ENCODE peak calls at places on chromosomes 7 and 10, in eight cellular contexts. W is activated effector memory CD4-positive, alpha-beta T cell treated with anti-CD3 and anti-CD28 coated beads, Interleukin-2, amount 50 U/mL, for 16 hours; D is NCI-H1105; A is GM04503; Y is MCF 10A; F is T-helper 2 cell; G is posterior vena cava; Q is cardiac fibroblast. L is an unnamed sample.

GRCh38 chr10:3046941-3047621 is 20.3 kb upstream of the PFKP start:
- DNase-seq in Y (no peak), G (no peak), F (no peak), D (no peak), Q (peak; percentile 19), W (no peak), A (no peak), L (no peak)

GRCh38 chr10:64518456-64518855 is 997.3 kb downstream of the REEP3 start:
- DNase-seq in Q (no peak), A (no peak), Y (no peak), D (no peak), G (no peak), F (no peak), W (no peak), L (no peak)

GRCh38 chr10:49153971-49154370 is 20.1 kb upstream of the FAM170B start:
- DNase-seq in W (no peak), G (no peak), Q (peak; percentile 37), F (no peak), A (no peak), Y (no peak), D (no peak), L (no peak)

GRCh38 chr7:28272461-28272877 is 91.9 kb upstream of the JAZF1 start:
- DNase-seq in Y (peak; percentile 30), W (peak; percentile 69), D (no peak), A (peak; percentile 11), F (no peak), Q (peak; percentile 72), G (no peak), L (peak; percentile 17)

GRCh38 chr7:145339319-145339718 is 503.5 kb upstream of the TPK1 start:
- DNase-seq in D (no peak), W (no peak), Q (no peak), A (no peak), G (no peak), F (no peak), Y (no peak), L (no peak)

GRCh38 chr7:51244053-51244452 is 72.6 kb downstream of the COBL start:
- DNase-seq in W (no peak), G (no peak), D (no peak), Y (no peak), F (no peak), A (no peak), Q (no peak), L (no peak)

GRCh38 chr7:23520582-23520981 is 11.2 kb downstream of the TRA2A start:
- DNase-seq in W (no peak), F (no peak), G (no peak), A (no peak), Q (no peak), D (no peak), Y (no peak), L (no peak)

GRCh38 chr7:6168469-6168868 is 104.0 kb downstream of the CYTH3 start:
- DNase-seq in A (no peak), F (no peak), Y (no peak), W (peak; percentile 55), D (no peak), Q (no peak), G (no peak), L (no peak)

GRCh38 chr10:123459371-123460224 is 206.6 kb upstream of the GPR26 start:
- DNase-seq in W (no peak), A (no peak), G (no peak), D (peak; percentile 18), Q (no peak), Y (no peak), F (no peak), L (no peak)

GRCh38 chr7:34066968-34067367 is 161.6 kb downstream of the BMPER start:
- DNase-seq in A (no peak), Y (peak; percentile 43), W (no peak), G (no peak), F (no peak), D (peak; percentile 33), Q (no peak), L (peak; percentile 19)

GRCh38 chr10:99658622-99659030 is 683 bp upstream of the ENTPD7 start:
- DNase-seq in A (no peak), G (peak; percentile 91), D (no peak), Y (no peak), F (peak; percentile 5), W (peak; percentile 85), Q (peak; percentile 51), L (no peak)

GRCh38 chr10:129863231-129863663 is 100.8 kb downstream of the EBF3 start:
- DNase-seq in Y (no peak), F (no peak), D (no peak), A (no peak), Q (no peak), W (no peak), G (no peak), L (no peak)

GRCh38 chr10:29083096-29083495 is 205.8 kb upstream of the LYZL1 start:
- DNase-seq in Y (no peak), F (no peak), D (no peak), Q (no peak), W (no peak), A (no peak), G (no peak), L (no peak)

GRCh38 chr10:132329565-132330485 is 2.2 kb upstream of the LRRC27 start:
- DNase-seq in Y (peak; percentile 71), Q (peak; percentile 65), F (no peak), G (no peak), D (no peak), A (peak; percentile 72), W (peak; percentile 80), L (peak; percentile 75)

GRCh38 chr7:151539055-151539714 is 19.5 kb upstream of the RHEB start:
- DNase-seq in D (no peak), Y (no peak), A (no peak), G (no peak), W (no peak), Q (no peak), F (no peak), L (no peak)

GRCh38 chr10:101485207-101485606 is 102.8 kb downstream of the POLL start:
- DNase-seq in G (no peak), A (no peak), D (no peak), W (no peak), Y (no peak), Q (no peak), F (no peak), L (no peak)

GRCh38 chr7:50492770-50493519 is 42.8 kb upstream of the FIGNL1 start:
- DNase-seq in Q (no peak), A (no peak), W (no peak), G (no peak), F (no peak), Y (no peak), D (no peak), L (no peak)

GRCh38 chr10:98694014-98694413 is 247.3 kb upstream of the HPS1 start:
- DNase-seq in G (no peak), F (no peak), W (no peak), Q (no peak), Y (no peak), A (no peak), D (no peak), L (no peak)

GRCh38 chr7:139985811-139986210 is 76.9 kb downstream of the PARP12 start:
- DNase-seq in D (no peak), A (no peak), Y (no peak), W (no peak), F (no peak), G (peak; percentile 53), Q (no peak), L (no peak)

GRCh38 chr10:75857896-75858295 is 426.5 kb downstream of the LRMDA start:
- DNase-seq in G (no peak), F (no peak), A (no peak), Q (no peak), D (no peak), W (no peak), Y (no peak), L (no peak)

GRCh38 chr7:112143151-112143550 is 63.0 kb downstream of the DOCK4 start:
- DNase-seq in G (no peak), D (no peak), Y (no peak), Q (no peak), F (no peak), W (no peak), A (no peak), L (no peak)

GRCh38 chr10:86372119-86372784 is 5.7 kb upstream of the GRID1 start:
- DNase-seq in D (no peak), F (no peak), A (no peak), W (peak; percentile 13), G (no peak), Q (no peak), Y (no peak), L (no peak)

GRCh38 chr10:43202224-43202656 is 64.0 kb downstream of the CSGALNACT2 start:
- DNase-seq in Y (no peak), Q (peak; percentile 26), D (no peak), W (peak; percentile 83), F (peak; percentile 37), G (peak; percentile 85), A (no peak), L (no peak)

GRCh38 chr7:29342761-29343160 is 148.2 kb downstream of the CHN2 start:
- DNase-seq in Y (peak; percentile 58), D (no peak), A (peak; percentile 24), W (no peak), F (no peak), Q (peak; percentile 48), G (no peak), L (peak; percentile 92)

GRCh38 chr10:1608408-1609037 is 128.8 kb downstream of the ADARB2 start:
- DNase-seq in Q (no peak), W (no peak), A (no peak), D (no peak), F (no peak), G (no peak), Y (no peak), L (no peak)

GRCh38 chr10:4546500-4546899 is 279.5 kb upstream of the AKR1E2 start:
- DNase-seq in Q (peak; percentile 71), W (peak; percentile 74), D (no peak), A (no peak), Y (no peak), F (no peak), G (no peak), L (peak; percentile 47)

GRCh38 chr10:131500181-131500580 is 188.7 kb upstream of the TCERG1L start:
- DNase-seq in W (no peak), D (no peak), G (no peak), F (no peak), Q (no peak), Y (no peak), A (no peak), L (no peak)

L was measured in PC-3.